ENCODE peak calls at places on chromosomes 16 and 17, in eight cellular contexts. One of them, this sample, is unnamed.

GRCh38 chr16:16096161-16096857 is 127.0 kb downstream of the ABCC6 start:
- DNase-seq in AG09319: no peak
- DNase-seq in heart left ventricle: no peak
- DNase-seq in hypothalamus: no peak
- DNase-seq in RKO: no peak
- DNase-seq in pons: no peak
- DNase-seq in activated T-cell treated with anti-CD3 and anti-CD28 coated beads, Interleukin-2, amount 50 U/mL, for 72 hours: no peak
- DNase-seq in hippocampal formation: no peak
- DNase-seq in this sample: no peak

GRCh38 chr16:6545329-6545728 is 787.3 kb upstream of the RBFOX1 start:
- DNase-seq in activated T-cell treated with anti-CD3 and anti-CD28 coated beads, Interleukin-2, amount 50 U/mL, for 72 hours: no peak
- DNase-seq in hypothalamus: no peak
- DNase-seq in RKO: no peak
- DNase-seq in AG09319: no peak
- DNase-seq in pons: no peak
- DNase-seq in heart left ventricle: no peak
- DNase-seq in hippocampal formation: no peak
- DNase-seq in this sample: no peak

GRCh38 chr16:22296225-22297113 is 740 bp upstream of the POLR3E start:
- DNase-seq in AG09319: no peak
- DNase-seq in pons: peak
- DNase-seq in hippocampal formation: no peak
- DNase-seq in heart left ventricle: no peak
- DNase-seq in activated T-cell treated with anti-CD3 and anti-CD28 coated beads, Interleukin-2, amount 50 U/mL, for 72 hours: no peak
- DNase-seq in RKO: peak
- DNase-seq in hypothalamus: peak
- DNase-seq in this sample: no peak

GRCh38 chr16:70728145-70728544 is 42.3 kb upstream of the MTSS2 start:
- DNase-seq in AG09319: no peak
- DNase-seq in RKO: no peak
- DNase-seq in hippocampal formation: no peak
- DNase-seq in heart left ventricle: no peak
- DNase-seq in hypothalamus: no peak
- DNase-seq in pons: no peak
- DNase-seq in activated T-cell treated with anti-CD3 and anti-CD28 coated beads, Interleukin-2, amount 50 U/mL, for 72 hours: no peak
- DNase-seq in this sample: no peak

GRCh38 chr17:7018331-7018964 is 4.4 kb upstream of the BCL6B start:
- DNase-seq in RKO: no peak
- DNase-seq in AG09319: no peak
- DNase-seq in heart left ventricle: peak
- DNase-seq in pons: no peak
- DNase-seq in hippocampal formation: no peak
- DNase-seq in activated T-cell treated with anti-CD3 and anti-CD28 coated beads, Interleukin-2, amount 50 U/mL, for 72 hours: no peak
- DNase-seq in hypothalamus: peak
- DNase-seq in this sample: no peak

GRCh38 chr17:77391668-77392375 is 251.1 kb downstream of the SEC14L1 start:
- DNase-seq in RKO: no peak
- DNase-seq in activated T-cell treated with anti-CD3 and anti-CD28 coated beads, Interleukin-2, amount 50 U/mL, for 72 hours: peak
- DNase-seq in AG09319: peak
- DNase-seq in pons: no peak
- DNase-seq in heart left ventricle: no peak
- DNase-seq in hippocampal formation: no peak
- DNase-seq in hypothalamus: no peak
- DNase-seq in this sample: peak

GRCh38 chr17:39027037-39027436 is 59.8 kb upstream of the FBXO47 start:
- DNase-seq in RKO: peak
- DNase-seq in AG09319: no peak
- DNase-seq in activated T-cell treated with anti-CD3 and anti-CD28 coated beads, Interleukin-2, amount 50 U/mL, for 72 hours: peak
- DNase-seq in pons: no peak
- DNase-seq in hypothalamus: no peak
- DNase-seq in heart left ventricle: peak
- DNase-seq in hippocampal formation: no peak
- DNase-seq in this sample: no peak

GRCh38 chr17:20267459-20267842 is 199.9 kb downstream of the LGALS9B start:
- DNase-seq in AG09319: no peak
- DNase-seq in pons: no peak
- DNase-seq in activated T-cell treated with anti-CD3 and anti-CD28 coated beads, Interleukin-2, amount 50 U/mL, for 72 hours: peak
- DNase-seq in heart left ventricle: no peak
- DNase-seq in hippocampal formation: no peak
- DNase-seq in RKO: no peak
- DNase-seq in hypothalamus: no peak
- DNase-seq in this sample: no peak

GRCh38 chr17:4043862-4044261 is 79.6 kb upstream of the ATP2A3 start:
- DNase-seq in AG09319: no peak
- DNase-seq in activated T-cell treated with anti-CD3 and anti-CD28 coated beads, Interleukin-2, amount 50 U/mL, for 72 hours: peak
- DNase-seq in hypothalamus: no peak
- DNase-seq in RKO: no peak
- DNase-seq in hippocampal formation: no peak
- DNase-seq in pons: no peak
- DNase-seq in heart left ventricle: peak
- DNase-seq in this sample: no peak

GRCh38 chr17:76011951-76012350 is 11.3 kb downstream of the CDK3 start:
- DNase-seq in hypothalamus: no peak
- DNase-seq in RKO: no peak
- DNase-seq in pons: no peak
- DNase-seq in hippocampal formation: no peak
- DNase-seq in heart left ventricle: no peak
- DNase-seq in AG09319: no peak
- DNase-seq in activated T-cell treated with anti-CD3 and anti-CD28 coated beads, Interleukin-2, amount 50 U/mL, for 72 hours: no peak
- DNase-seq in this sample: peak

GRCh38 chr17:41527076-41528023 is 758 bp downstream of the KRT19 start:
- DNase-seq in heart left ventricle: no peak
- DNase-seq in hippocampal formation: no peak
- DNase-seq in activated T-cell treated with anti-CD3 and anti-CD28 coated beads, Interleukin-2, amount 50 U/mL, for 72 hours: no peak
- DNase-seq in RKO: no peak
- DNase-seq in AG09319: no peak
- DNase-seq in hypothalamus: no peak
- DNase-seq in pons: no peak
- DNase-seq in this sample: peak

GRCh38 chr16:86517652-86518258 is 7.4 kb downstream of the FOXF1 start:
- DNase-seq in RKO: peak
- DNase-seq in heart left ventricle: peak
- DNase-seq in activated T-cell treated with anti-CD3 and anti-CD28 coated beads, Interleukin-2, amount 50 U/mL, for 72 hours: peak
- DNase-seq in hippocampal formation: peak
- DNase-seq in hypothalamus: peak
- DNase-seq in pons: peak
- DNase-seq in AG09319: peak
- DNase-seq in this sample: peak

GRCh38 chr17:12896386-12896785 is 107.1 kb downstream of the ARHGAP44 start:
- DNase-seq in pons: no peak
- DNase-seq in AG09319: no peak
- DNase-seq in RKO: no peak
- DNase-seq in hippocampal formation: no peak
- DNase-seq in hypothalamus: no peak
- DNase-seq in heart left ventricle: no peak
- DNase-seq in activated T-cell treated with anti-CD3 and anti-CD28 coated beads, Interleukin-2, amount 50 U/mL, for 72 hours: no peak
- DNase-seq in this sample: no peak

GRCh38 chr16:18839555-18839954 is 38.2 kb upstream of the ARL6IP1 start:
- DNase-seq in activated T-cell treated with anti-CD3 and anti-CD28 coated beads, Interleukin-2, amount 50 U/mL, for 72 hours: no peak
- DNase-seq in RKO: no peak
- DNase-seq in AG09319: no peak
- DNase-seq in hippocampal formation: no peak
- DNase-seq in heart left ventricle: no peak
- DNase-seq in hypothalamus: no peak
- DNase-seq in pons: no peak
- DNase-seq in this sample: no peak

GRCh38 chr17:66661411-66661843 is 173.5 kb upstream of the CACNG5 start:
- DNase-seq in activated T-cell treated with anti-CD3 and anti-CD28 coated beads, Interleukin-2, amount 50 U/mL, for 72 hours: peak
- DNase-seq in pons: no peak
- DNase-seq in AG09319: no peak
- DNase-seq in RKO: peak
- DNase-seq in heart left ventricle: no peak
- DNase-seq in hypothalamus: no peak
- DNase-seq in hippocampal formation: no peak
- DNase-seq in this sample: peak

GRCh38 chr17:67421869-67422273 is 44.8 kb downstream of the PITPNC1 start:
- DNase-seq in AG09319: peak
- DNase-seq in heart left ventricle: no peak
- DNase-seq in RKO: peak
- DNase-seq in pons: no peak
- DNase-seq in hypothalamus: no peak
- DNase-seq in activated T-cell treated with anti-CD3 and anti-CD28 coated beads, Interleukin-2, amount 50 U/mL, for 72 hours: peak
- DNase-seq in hippocampal formation: no peak
- DNase-seq in this sample: peak

GRCh38 chr17:83196088-83196765 is 116.8 kb downstream of the METRNL start:
- DNase-seq in pons: no peak
- DNase-seq in activated T-cell treated with anti-CD3 and anti-CD28 coated beads, Interleukin-2, amount 50 U/mL, for 72 hours: no peak
- DNase-seq in hypothalamus: no peak
- DNase-seq in AG09319: peak
- DNase-seq in hippocampal formation: no peak
- DNase-seq in heart left ventricle: peak
- DNase-seq in RKO: no peak
- DNase-seq in this sample: no peak

GRCh38 chr17:36901506-36901905 is 35.8 kb upstream of the LHX1 start:
- DNase-seq in hippocampal formation: no peak
- DNase-seq in activated T-cell treated with anti-CD3 and anti-CD28 coated beads, Interleukin-2, amount 50 U/mL, for 72 hours: no peak
- DNase-seq in heart left ventricle: no peak
- DNase-seq in RKO: peak
- DNase-seq in pons: no peak
- DNase-seq in AG09319: no peak
- DNase-seq in hypothalamus: no peak
- DNase-seq in this sample: no peak

GRCh38 chr16:3071655-3072054 is 6.2 kb downstream of the IL32 start:
- DNase-seq in activated T-cell treated with anti-CD3 and anti-CD28 coated beads, Interleukin-2, amount 50 U/mL, for 72 hours: no peak
- DNase-seq in RKO: no peak
- DNase-seq in heart left ventricle: no peak
- DNase-seq in hippocampal formation: no peak
- DNase-seq in hypothalamus: no peak
- DNase-seq in AG09319: no peak
- DNase-seq in pons: no peak
- DNase-seq in this sample: no peak

GRCh38 chr17:27620721-27621120 is 10.3 kb upstream of the LGALS9 start:
- DNase-seq in hypothalamus: no peak
- DNase-seq in RKO: no peak
- DNase-seq in activated T-cell treated with anti-CD3 and anti-CD28 coated beads, Interleukin-2, amount 50 U/mL, for 72 hours: no peak
- DNase-seq in heart left ventricle: no peak
- DNase-seq in AG09319: no peak
- DNase-seq in pons: no peak
- DNase-seq in hippocampal formation: no peak
- DNase-seq in this sample: no peak

GRCh38 chr17:79213305-79213704 is 138.7 kb downstream of the ENGASE start:
- DNase-seq in AG09319: no peak
- DNase-seq in pons: no peak
- DNase-seq in heart left ventricle: no peak
- DNase-seq in RKO: no peak
- DNase-seq in hypothalamus: no peak
- DNase-seq in activated T-cell treated with anti-CD3 and anti-CD28 coated beads, Interleukin-2, amount 50 U/mL, for 72 hours: no peak
- DNase-seq in hippocampal formation: no peak
- DNase-seq in this sample: no peak

GRCh38 chr16:11112723-11113348 is 143.2 kb downstream of the SOCS1 start:
- DNase-seq in pons: no peak
- DNase-seq in heart left ventricle: no peak
- DNase-seq in hypothalamus: no peak
- DNase-seq in RKO: no peak
- DNase-seq in activated T-cell treated with anti-CD3 and anti-CD28 coated beads, Interleukin-2, amount 50 U/mL, for 72 hours: no peak
- DNase-seq in AG09319: no peak
- DNase-seq in hippocampal formation: no peak
- DNase-seq in this sample: no peak

GRCh38 chr17:61205931-61206330 is 193.7 kb upstream of the TBX2 start:
- DNase-seq in heart left ventricle: no peak
- DNase-seq in RKO: no peak
- DNase-seq in hippocampal formation: no peak
- DNase-seq in hypothalamus: no peak
- DNase-seq in pons: no peak
- DNase-seq in AG09319: no peak
- DNase-seq in activated T-cell treated with anti-CD3 and anti-CD28 coated beads, Interleukin-2, amount 50 U/mL, for 72 hours: no peak
- DNase-seq in this sample: no peak

GRCh38 chr17:82243648-82244412 is 15.0 kb downstream of the SLC16A3 start:
- DNase-seq in hippocampal formation: no peak
- DNase-seq in pons: no peak
- DNase-seq in activated T-cell treated with anti-CD3 and anti-CD28 coated beads, Interleukin-2, amount 50 U/mL, for 72 hours: no peak
- DNase-seq in RKO: no peak
- DNase-seq in hypothalamus: no peak
- DNase-seq in AG09319: no peak
- DNase-seq in heart left ventricle: peak
- DNase-seq in this sample: no peak

GRCh38 chr17:32323784-32324590 is 18.0 kb downstream of the C17orf75 start:
- DNase-seq in AG09319: no peak
- DNase-seq in hippocampal formation: no peak
- DNase-seq in heart left ventricle: no peak
- DNase-seq in hypothalamus: peak
- DNase-seq in RKO: no peak
- DNase-seq in activated T-cell treated with anti-CD3 and anti-CD28 coated beads, Interleukin-2, amount 50 U/mL, for 72 hours: peak
- DNase-seq in pons: no peak
- DNase-seq in this sample: peak

GRCh38 chr16:2086136-2086742 is 38.5 kb downstream of the TSC2 start:
- DNase-seq in AG09319: no peak
- DNase-seq in heart left ventricle: no peak
- DNase-seq in pons: no peak
- DNase-seq in activated T-cell treated with anti-CD3 and anti-CD28 coated beads, Interleukin-2, amount 50 U/mL, for 72 hours: no peak
- DNase-seq in hippocampal formation: no peak
- DNase-seq in hypothalamus: no peak
- DNase-seq in RKO: no peak
- DNase-seq in this sample: no peak

GRCh38 chr16:4283939-4284338 is 11.1 kb upstream of the TFAP4 start:
- DNase-seq in activated T-cell treated with anti-CD3 and anti-CD28 coated beads, Interleukin-2, amount 50 U/mL, for 72 hours: no peak
- DNase-seq in RKO: no peak
- DNase-seq in hippocampal formation: no peak
- DNase-seq in hypothalamus: no peak
- DNase-seq in pons: no peak
- DNase-seq in heart left ventricle: no peak
- DNase-seq in AG09319: no peak
- DNase-seq in this sample: peak

This sample was measured in NCI-H226.